ENCODE peak calls at places on chromosomes 11 and 22, in seven cellular contexts. X, Y, Z, F, H, K and C are unnamed samples.
A peak's percentile ranks its signal among the peaks of the same experiment; 100 is the strongest.

GRCh38 chr22:39472570-39473556 is 16.1 kb downstream of the MGAT3 start:
- DNase-seq in Y (no peak), K (peak; percentile 85), X (no peak), Z (no peak), H (no peak), F (peak; percentile 89), C (no peak)

GRCh38 chr11:132466983-132467382 is 1065.3 kb downstream of the OPCML start:
- DNase-seq in H (no peak), K (no peak), Y (peak; percentile 37), F (no peak), Z (no peak), X (no peak), C (no peak)

GRCh38 chr11:48150213-48150612 is 66.4 kb upstream of the OR4B1 start:
- DNase-seq in Y (no peak), K (no peak), Z (no peak), X (no peak), H (no peak), F (no peak), C (peak; percentile 22)

GRCh38 chr11:2482199-2482598 is 37.4 kb downstream of the KCNQ1 start:
- DNase-seq in F (no peak), H (no peak), Z (no peak), X (no peak), K (no peak), Y (no peak), C (no peak)

GRCh38 chr11:104694259-104695070 is 203.8 kb downstream of the CASP12 start:
- DNase-seq in K (no peak), F (no peak), X (no peak), H (no peak), Y (peak; percentile 1), Z (no peak), C (peak; percentile 99)

GRCh38 chr11:92415246-92415645 is 190.6 kb downstream of the FAT3 start:
- DNase-seq in X (no peak), Y (no peak), Z (no peak), F (no peak), H (no peak), K (no peak), C (peak; percentile 17)

GRCh38 chr22:19055801-19056200 is 66.4 kb downstream of the DGCR2 start:
- DNase-seq in Y (no peak), X (no peak), F (no peak), H (no peak), K (no peak), Z (no peak), C (no peak)

GRCh38 chr22:29517215-29517908 is 36.2 kb downstream of the THOC5 start:
- DNase-seq in F (no peak), X (no peak), K (no peak), Z (no peak), Y (no peak), H (no peak), C (no peak)

GRCh38 chr22:24285245-24285644 is 14.6 kb downstream of the SPECC1L start:
- DNase-seq in H (no peak), Y (no peak), Z (no peak), F (no peak), K (no peak), X (peak; percentile 22), C (peak; percentile 42)

GRCh38 chr11:57873196-57873911 is 111.8 kb downstream of the CTNND1 start:
- DNase-seq in Y (no peak), F (no peak), H (no peak), Z (no peak), K (no peak), X (no peak), C (no peak)

GRCh38 chr11:47863189-47863892 is 15.2 kb upstream of the NUP160 start:
- DNase-seq in F (peak; percentile 50), X (no peak), Z (no peak), H (no peak), K (peak; percentile 22), Y (no peak), C (peak; percentile 73)

GRCh38 chr11:115242982-115243381 is 261.2 kb downstream of the CADM1 start:
- DNase-seq in K (no peak), Y (no peak), X (no peak), H (no peak), F (no peak), Z (no peak), C (no peak)

GRCh38 chr22:31126869-31127175 is 4.1 kb downstream of the INPP5J start:
- DNase-seq in F (no peak), X (no peak), H (no peak), K (no peak), Y (no peak), Z (no peak), C (no peak)

GRCh38 chr11:47886096-47886495 is 37.9 kb upstream of the NUP160 start:
- DNase-seq in Z (peak; percentile 68), X (no peak), Y (no peak), F (no peak), K (no peak), H (no peak), C (peak; percentile 79)

GRCh38 chr22:33271390-33272161 is 213.4 kb upstream of the SYN3 start:
- DNase-seq in X (no peak), H (no peak), Z (no peak), Y (peak; percentile 13), F (no peak), K (no peak), C (peak; percentile 7)

GRCh38 chr22:29454186-29454745 is 15.9 kb downstream of the RFPL1 start:
- DNase-seq in Y (no peak), Z (no peak), F (no peak), H (no peak), X (no peak), K (no peak), C (no peak)

GRCh38 chr11:74138572-74138971 is 32.2 kb downstream of the C2CD3 start:
- DNase-seq in K (peak; percentile 58), Y (no peak), X (peak; percentile 89), F (no peak), Z (peak; percentile 99), H (peak; percentile 74), C (peak; percentile 91)

GRCh38 chr11:14075118-14075601 is 112.6 kb downstream of the SPON1 start:
- DNase-seq in Z (peak; percentile 47), X (no peak), F (no peak), Y (peak; percentile 42), K (no peak), H (no peak), C (peak; percentile 55)

GRCh38 chr22:43293661-43294392 is 49.3 kb downstream of the SCUBE1 start:
- DNase-seq in Z (peak; percentile 61), F (no peak), Y (peak; percentile 26), K (peak; percentile 77), H (peak; percentile 32), X (no peak), C (peak; percentile 85)

GRCh38 chr11:47768090-47768620 is 1.0 kb upstream of the FNBP4 start:
- DNase-seq in X (no peak), H (peak; percentile 66), Z (peak; percentile 79), Y (peak; percentile 33), K (peak; percentile 23), F (peak; percentile 54), C (peak; percentile 82)

GRCh38 chr22:26648011-26648497 is 9.3 kb upstream of the MIAT start:
- DNase-seq in Y (peak; percentile 94), Z (no peak), F (peak; percentile 79), K (no peak), H (no peak), X (no peak), C (no peak)

GRCh38 chr11:123356539-123356938 is 73.5 kb upstream of the GRAMD1B start:
- DNase-seq in F (no peak), Y (no peak), X (no peak), K (no peak), H (no peak), Z (no peak), C (no peak)

GRCh38 chr11:12762696-12763324 is 88.6 kb downstream of the TEAD1 start:
- DNase-seq in K (no peak), Z (no peak), F (no peak), X (no peak), H (no peak), Y (no peak), C (no peak)

GRCh38 chr11:92225206-92225562 is 566 bp downstream of the FAT3 start:
- DNase-seq in H (no peak), Y (peak; percentile 51), Z (no peak), K (no peak), X (no peak), F (no peak), C (no peak)

GRCh38 chr11:68287419-68287818 is 15.6 kb upstream of the C11orf24 start:
- DNase-seq in Y (no peak), Z (no peak), H (no peak), F (no peak), X (no peak), K (no peak), C (no peak)
- H3K9me3 ChIP-seq in Y (no peaks in the 10 kb centered on the region), Z (peaks cover 3% of the 10 kb centered on the region), H (peaks cover 18% of the 10 kb centered on the region), F (no peaks in the 10 kb centered on the region), X (peaks cover 3% of the 10 kb centered on the region), K (peaks cover 7% of the 10 kb centered on the region), C (no peaks in the 10 kb centered on the region)

GRCh38 chr22:23151827-23152226 is 6.5 kb downstream of the RAB36 start:
- DNase-seq in F (no peak), K (no peak), X (no peak), H (no peak), Y (no peak), Z (no peak), C (no peak)
- H3K4me2 ChIP-seq in F (no peak overlapping the region), K (no peak overlapping the region), X (peak overlapping the region; percentile 9), H (no peak overlapping the region), Y (no peak overlapping the region), Z (no peak overlapping the region), C (no peak overlapping the region)

DNA sequence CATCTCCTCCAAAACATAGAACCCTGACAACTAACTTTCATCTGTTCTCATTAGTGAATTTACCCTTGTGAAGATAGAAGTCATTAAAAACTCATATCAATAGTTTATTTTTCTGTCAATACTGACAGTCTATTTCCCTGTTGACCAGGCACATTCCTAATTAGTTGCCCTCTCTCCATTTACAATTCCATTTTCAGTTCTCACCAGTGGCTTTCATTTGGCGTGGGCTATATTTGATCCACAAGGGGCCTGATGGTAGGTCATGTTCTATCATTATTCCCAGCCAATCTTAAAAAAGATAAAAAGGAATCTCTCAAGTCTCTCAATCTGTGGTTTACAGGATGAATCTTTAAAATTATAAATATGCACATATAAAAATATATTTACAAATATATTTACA is 3.9 kb upstream of the AKIP1 start:
- DNase-seq in X (no peak), K (no peak), F (no peak), Y (no peak), H (no peak), Z (no peak), C (no peak)
- H3K4me3 ChIP-seq in X (no peak overlapping the region), K (no peak overlapping the region), F (no peak overlapping the region), Y (no peak overlapping the region), H (no peak overlapping the region), Z (no peak overlapping the region), C (no peak overlapping the region)

DNA sequence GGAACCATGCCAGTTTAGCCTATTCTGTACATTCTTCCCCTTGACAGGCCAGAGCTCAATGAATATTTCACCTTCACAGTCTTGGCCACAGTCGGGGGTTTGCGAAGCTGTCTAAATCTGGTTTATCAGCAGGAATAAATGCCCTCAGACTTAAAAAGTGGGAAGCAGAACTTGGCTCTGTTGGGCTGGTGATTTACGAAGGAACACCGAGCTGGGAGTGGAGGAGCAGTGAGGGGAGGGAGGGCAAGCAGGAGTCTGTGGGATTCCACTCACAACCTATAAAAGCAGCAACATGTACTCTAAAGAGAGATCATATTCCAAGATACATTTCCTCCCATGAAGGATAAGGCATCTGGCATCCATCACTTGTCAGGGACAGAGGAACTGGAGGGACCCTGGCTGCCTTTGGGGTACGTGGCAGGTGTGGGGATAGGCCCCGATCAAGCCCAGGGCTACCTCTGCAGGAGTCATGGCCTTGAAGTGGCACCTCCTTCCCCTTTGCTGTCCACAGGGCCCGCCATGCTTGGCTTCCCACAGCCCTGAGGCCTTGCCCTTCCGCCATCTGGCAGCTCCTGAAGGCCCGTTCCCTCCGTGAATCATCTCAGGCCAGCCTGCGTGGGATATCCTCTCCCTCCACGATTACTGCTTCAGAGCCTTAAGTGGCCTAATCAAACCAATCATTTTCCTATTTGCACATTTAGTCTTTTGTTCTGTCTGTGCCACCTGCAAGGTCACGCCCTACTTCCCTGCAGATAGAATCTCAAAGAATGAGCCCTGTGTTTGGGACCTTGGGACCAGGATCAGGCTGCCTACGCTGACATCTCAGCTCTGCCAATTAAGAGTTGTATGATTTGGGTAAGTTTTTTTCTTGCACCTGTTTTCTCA is 154.5 kb downstream of the ADAMTS15 start:
- DNase-seq in F (no peak), H (no peak), Y (no peak), X (no peak), Z (no peak), K (no peak), C (no peak)
- H3K9me3 ChIP-seq in F (no peaks in the 10 kb centered on the region), H (no peaks in the 10 kb centered on the region), Y (no peaks in the 10 kb centered on the region), X (no peaks in the 10 kb centered on the region), Z (no peaks in the 10 kb centered on the region), K (no peaks in the 10 kb centered on the region), C (no peaks in the 10 kb centered on the region)